ENCODE peak calls at places on chromosomes 13 and 19, in ten cellular contexts. I, P, S, K, Z, T, X, U, D and H are unnamed samples.

GRCh38 chr13:100541882-100542545 is 46.6 kb downstream of the GGACT start:
- DNase-seq in D (no peak), U (no peak), P (no peak), X (no peak), T (peak; percentile 45), K (no peak), I (no peak), S (no peak), Z (no peak), H (no peak)

GRCh38 chr13:113629814-113630213 is 28.2 kb downstream of the ATP4B start:
- DNase-seq in X (no peak), I (no peak), D (no peak), K (no peak), U (no peak), P (no peak), T (peak; percentile 50), S (no peak), Z (no peak), H (no peak)

GRCh38 chr13:96771501-96772367 is 222.5 kb downstream of the OXGR1 start:
- DNase-seq in S (no peak), I (no peak), Z (peak; percentile 66), U (no peak), P (no peak), D (no peak), T (no peak), K (no peak), X (no peak), H (no peak)

GRCh38 chr19:57239982-57240310 is 486 bp upstream of the ZNF805 start:
- DNase-seq in K (no peak), X (no peak), T (no peak), I (no peak), Z (no peak), U (no peak), D (no peak), S (no peak), P (no peak), H (no peak)

GRCh38 chr19:33339016-33339749 is 34.3 kb upstream of the CEBPG start:
- DNase-seq in I (no peak), U (no peak), X (no peak), T (no peak), K (no peak), D (no peak), P (no peak), S (no peak), Z (no peak), H (no peak)

GRCh38 chr19:40366697-40367561 is 18.4 kb downstream of the PLD3 start:
- DNase-seq in X (no peak), P (peak; percentile 58), S (no peak), D (peak; percentile 46), U (no peak), T (peak; percentile 89), I (no peak), K (no peak), Z (no peak), H (no peak)

GRCh38 chr13:52664269-52664668 is 11.6 kb downstream of the SUGT1 start:
- DNase-seq in X (no peak), S (no peak), Z (no peak), P (no peak), I (no peak), U (no peak), T (no peak), K (no peak), D (no peak), H (no peak)

GRCh38 chr19:45640849-45641273 is 1.7 kb upstream of the EML2 start:
- DNase-seq in K (no peak), U (no peak), X (no peak), T (no peak), Z (no peak), S (no peak), P (no peak), D (no peak), I (no peak), H (no peak)

GRCh38 chr19:38093154-38093553 is 130.9 kb downstream of the DPF1 start:
- DNase-seq in I (no peak), Z (no peak), D (no peak), K (no peak), P (no peak), S (no peak), X (no peak), U (no peak), T (no peak), H (no peak)

GRCh38 chr13:33312150-33312908 is 26.8 kb upstream of the STARD13 start:
- DNase-seq in I (no peak), D (no peak), U (no peak), K (no peak), S (no peak), Z (no peak), P (no peak), X (no peak), T (no peak), H (no peak)

GRCh38 chr19:8858260-8858659 is 26.1 kb downstream of the MBD3L1 start:
- DNase-seq in X (no peak), T (no peak), S (no peak), P (no peak), Z (no peak), K (no peak), U (no peak), I (no peak), D (no peak), H (no peak)

GRCh38 chr13:65460136-65460535 is 1770.0 kb downstream of the PCDH9 start:
- DNase-seq in S (no peak), D (no peak), I (no peak), X (no peak), T (no peak), Z (no peak), P (no peak), K (no peak), U (no peak), H (no peak)

GRCh38 chr19:55355213-55355821 is 798 bp upstream of the COX6B2 start:
- DNase-seq in K (no peak), D (no peak), T (no peak), Z (peak; percentile 14), S (no peak), P (no peak), U (no peak), I (no peak), X (no peak), H (no peak)

GRCh38 chr13:106376411-106377112 is 158.9 kb downstream of the EFNB2 start:
- DNase-seq in Z (no peak), S (no peak), T (no peak), U (no peak), P (no peak), K (no peak), X (no peak), D (no peak), I (no peak), H (peak; percentile 88)

GRCh38 chr13:20136781-20137703 is 23.8 kb downstream of the GJA3 start:
- DNase-seq in T (no peak), U (peak; percentile 67), P (no peak), K (no peak), X (no peak), S (no peak), Z (no peak), I (no peak), D (peak; percentile 36), H (no peak)

GRCh38 chr19:1516395-1516753 is 3.6 kb upstream of the ADAMTSL5 start:
- DNase-seq in T (no peak), K (no peak), I (no peak), D (no peak), U (no peak), X (no peak), S (no peak), Z (no peak), P (no peak), H (no peak)

GRCh38 chr19:28239270-28239669 is 973.7 kb downstream of the UQCRFS1 start:
- DNase-seq in U (no peak), X (no peak), K (no peak), T (no peak), Z (peak; percentile 2), D (peak; percentile 11), I (peak; percentile 2), S (no peak), P (peak; percentile 37), H (no peak)

GRCh38 chr19:53102701-53103140 is 501 bp downstream of the ZNF160 start:
- DNase-seq in X (no peak), S (peak; percentile 73), D (peak; percentile 3), Z (no peak), U (peak; percentile 76), K (no peak), I (no peak), T (no peak), P (no peak), H (peak; percentile 0)

GRCh38 chr19:31372245-31372781 is 23.1 kb upstream of the TSHZ3 start:
- DNase-seq in D (no peak), P (no peak), U (peak; percentile 61), X (no peak), Z (no peak), S (no peak), T (no peak), K (no peak), I (no peak), H (no peak)

GRCh38 chr13:25301347-25302113 is at the start of gene NUP58:
- DNase-seq in X (peak; percentile 95), U (peak; percentile 98), D (peak; percentile 88), Z (peak; percentile 94), P (peak; percentile 69), S (peak; percentile 97), T (peak; percentile 95), I (peak; percentile 83), K (peak; percentile 65), H (peak; percentile 87)

GRCh38 chr19:47826800-47827199 is 5.1 kb downstream of the CRX start:
- DNase-seq in S (no peak), K (no peak), Z (no peak), P (no peak), T (no peak), I (no peak), U (no peak), D (no peak), X (no peak), H (no peak)

GRCh38 chr19:34512254-34512796 is 30.8 kb downstream of the WTIP start:
- DNase-seq in D (no peak), P (no peak), Z (no peak), S (no peak), I (no peak), U (no peak), X (no peak), K (no peak), T (no peak), H (no peak)